ENCODE peak calls at places on chromosomes 16 and 17, in seven cellular contexts. T is lower leg skin; P is heart right ventricle; E is activated effector memory CD4-positive, alpha-beta T cell treated with Interleukin-2 at 50 U/mL for 16 hours; G is HuH-7.5; W is right atrium auricular region; U is activated CD8-positive, alpha-beta memory T cell treated with anti-CD3 and anti-CD28 coated beads, Interleukin-2, amount 50 U/mL, for 48 hours. R is an unnamed sample.

GRCh38 chr17:59791603-59792457 is 84.4 kb downstream of the VMP1 start:
- DNase-seq in T (no peak), P (no peak), E (no peak), G (no peak), W (no peak), U (no peak), R (no peak)

GRCh38 chr16:66705790-66706505 is 9.4 kb upstream of the CMTM4 start:
- DNase-seq in T (no peak), P (peak), E (no peak), G (no peak), W (no peak), U (no peak), R (no peak)

GRCh38 chr17:80844418-80844990 is 147.1 kb upstream of the CHMP6 start:
- DNase-seq in T (no peak), P (no peak), E (no peak), G (no peak), W (no peak), U (no peak), R (no peak)

GRCh38 chr16:68756250-68757051 is 19.4 kb downstream of the CDH1 start:
- DNase-seq in T (peak), P (no peak), E (no peak), G (no peak), W (no peak), U (peak), R (no peak)

GRCh38 chr17:40307001-40307690 is 1.8 kb upstream of the RARA start:
- DNase-seq in T (no peak), P (no peak), E (no peak), G (no peak), W (no peak), U (no peak), R (peak)

GRCh38 chr17:39527220-39527813 is 66.0 kb downstream of the CDK12 start:
- DNase-seq in T (no peak), P (no peak), E (no peak), G (no peak), W (no peak), U (no peak), R (no peak)

GRCh38 chr16:31438414-31438813 is 4.2 kb downstream of the ZNF843 start:
- DNase-seq in T (no peak), P (no peak), E (no peak), G (no peak), W (no peak), U (no peak), R (no peak)

GRCh38 chr16:58644765-58645487 is 15.3 kb upstream of the CNOT1 start:
- DNase-seq in T (no peak), P (no peak), E (no peak), G (no peak), W (no peak), U (no peak), R (no peak)

GRCh38 chr17:50050431-50051032 is 5.4 kb upstream of the ITGA3 start:
- DNase-seq in T (no peak), P (no peak), E (no peak), G (no peak), W (no peak), U (no peak), R (no peak)

GRCh38 chr17:43701318-43701743 is 39.6 kb upstream of the MEOX1 start:
- DNase-seq in T (no peak), P (no peak), E (no peak), G (no peak), W (no peak), U (peak), R (no peak)

GRCh38 chr16:83956336-83957289 is 3.6 kb downstream of the OSGIN1 start:
- DNase-seq in T (peak), P (peak), E (peak), G (peak), W (peak), U (peak), R (peak)

GRCh38 chr17:55510986-55511721 is at the start of gene SMIM36:
- DNase-seq in T (no peak), P (no peak), E (no peak), G (no peak), W (no peak), U (no peak), R (no peak)

GRCh38 chr17:81842725-81843504 is 8.1 kb upstream of the PPP1R27 start:
- DNase-seq in T (no peak), P (no peak), E (no peak), G (no peak), W (no peak), U (no peak), R (peak)

GRCh38 chr16:87457724-87458423 is 35.0 kb downstream of the ZCCHC14 start:
- DNase-seq in T (no peak), P (no peak), E (no peak), G (no peak), W (no peak), U (peak), R (no peak)

GRCh38 chr17:81083125-81083765 is 48.3 kb downstream of the BAIAP2 start:
- DNase-seq in T (no peak), P (peak), E (no peak), G (no peak), W (no peak), U (no peak), R (no peak)

GRCh38 chr17:332558-333322 is 19.9 kb downstream of the RPH3AL start:
- DNase-seq in T (no peak), P (no peak), E (no peak), G (no peak), W (peak), U (no peak), R (peak)

R was measured in ovary.